ENCODE peak calls at places on chromosome 19, in eight cellular contexts. I is GM13977, Q is BJ, K is heart left ventricle, N is fibroblast of lung, Z is glutamatergic neuron, F is neural progenitor cell, C is A549. O is an unnamed sample.
A peak's percentile ranks its signal among the peaks of the same experiment; 100 is the strongest.

GRCh38 chr19:8120636-8121480 is 28.5 kb downstream of the FBN3 start:
- DNase-seq in N (no peak), I (no peak), Q (no peak), Z (no peak), C (no peak), F (no peak), K (no peak), O (no peak)

GRCh38 chr19:38544569-38545315 is 73.0 kb downstream of the MAP4K1 start:
- DNase-seq in K (no peak), I (no peak), Z (no peak), C (no peak), Q (no peak), F (peak; percentile 64), N (peak; percentile 7), O (no peak)

GRCh38 chr19:737591-738093 is 13.3 kb upstream of the MISP start:
- DNase-seq in Q (no peak), K (no peak), I (peak; percentile 88), F (peak; percentile 63), Z (peak; percentile 76), N (peak; percentile 16), C (peak; percentile 55), O (peak; percentile 67)

GRCh38 chr19:8585894-8586750 is 8.9 kb upstream of the MYO1F start:
- DNase-seq in K (no peak), C (no peak), Q (no peak), F (peak; percentile 90), N (peak; percentile 36), I (peak; percentile 70), Z (peak; percentile 88), O (peak; percentile 63)

GRCh38 chr19:1591421-1592022 is 1.1 kb downstream of the MBD3 start:
- DNase-seq in I (no peak), N (no peak), Z (no peak), C (no peak), Q (no peak), F (peak; percentile 65), K (no peak), O (no peak)

GRCh38 chr19:38464421-38465082 is 31.1 kb downstream of the RYR1 start:
- DNase-seq in Q (no peak), I (no peak), N (no peak), C (no peak), F (no peak), Z (no peak), K (no peak), O (no peak)

GRCh38 chr19:18476507-18477041 is 38.6 kb upstream of the ISYNA1 start:
- DNase-seq in Q (no peak), K (no peak), F (no peak), Z (no peak), N (no peak), C (no peak), I (no peak), O (no peak)

GRCh38 chr19:3518669-3519068 is 12.6 kb downstream of the FZR1 start:
- DNase-seq in Q (no peak), I (no peak), C (no peak), Z (no peak), N (no peak), K (no peak), F (no peak), O (no peak)

GRCh38 chr19:51026554-51026831 is at the start of gene KLK11:
- DNase-seq in I (no peak), Z (no peak), C (no peak), N (no peak), Q (no peak), K (no peak), F (no peak), O (no peak)

GRCh38 chr19:13079542-13079986 is 23.1 kb downstream of the LYL1 start:
- DNase-seq in F (no peak), C (no peak), Q (peak; percentile 70), N (peak; percentile 63), I (no peak), Z (peak; percentile 50), K (peak; percentile 66), O (no peak)

GRCh38 chr19:3284759-3285646 is 60.5 kb downstream of the CELF5 start:
- DNase-seq in Q (no peak), N (peak; percentile 25), C (peak; percentile 56), K (no peak), F (peak; percentile 97), Z (peak; percentile 86), I (peak; percentile 89), O (peak; percentile 96)

GRCh38 chr19:8257052-8257443 is 47.9 kb downstream of the CERS4 start:
- DNase-seq in Q (no peak), N (no peak), F (no peak), I (no peak), C (no peak), K (no peak), Z (no peak), O (no peak)

GRCh38 chr19:38062959-38063786 is 156.2 kb downstream of the SIPA1L3 start:
- DNase-seq in N (peak; percentile 43), Z (peak; percentile 57), F (peak; percentile 38), K (no peak), I (no peak), C (no peak), Q (no peak), O (no peak)

GRCh38 chr19:50959731-50960500 is 7.1 kb upstream of the KLK5 start:
- DNase-seq in F (no peak), N (no peak), Z (no peak), Q (no peak), I (no peak), K (no peak), C (no peak), O (no peak)

GRCh38 chr19:16436780-16437179 is 35.0 kb downstream of the EPS15L1 start:
- DNase-seq in Z (no peak), Q (no peak), K (no peak), N (peak; percentile 11), F (no peak), I (no peak), C (no peak), O (no peak)

GRCh38 chr19:35592226-35592625 is 6.3 kb downstream of the PMIS2 start:
- DNase-seq in Q (no peak), N (peak; percentile 16), Z (peak; percentile 19), F (peak; percentile 76), C (peak; percentile 62), I (peak; percentile 72), K (no peak), O (peak; percentile 55)

GRCh38 chr19:16561382-16561781 is 10.8 kb downstream of the SLC35E1 start:
- DNase-seq in N (no peak), K (no peak), Q (no peak), C (no peak), F (no peak), Z (no peak), I (no peak), O (no peak)

GRCh38 chr19:17109962-17110598 is 34.5 kb downstream of the MYO9B start:
- DNase-seq in C (no peak), F (no peak), Q (no peak), K (peak; percentile 66), N (no peak), Z (no peak), I (peak; percentile 90), O (peak; percentile 58)

GRCh38 chr19:3189702-3190469 is 4.2 kb downstream of the NCLN start:
- DNase-seq in I (no peak), Z (no peak), K (no peak), C (no peak), N (no peak), Q (no peak), F (no peak), O (no peak)

GRCh38 chr19:1418494-1418775 is 11.0 kb downstream of the DAZAP1 start:
- DNase-seq in Z (no peak), Q (no peak), I (no peak), F (no peak), C (no peak), N (no peak), K (no peak), O (no peak)

GRCh38 chr19:15864824-15865223 is 33.0 kb downstream of the CYP4F2 start:
- DNase-seq in I (no peak), C (no peak), F (no peak), Q (no peak), N (no peak), Z (no peak), K (no peak), O (no peak)

GRCh38 chr19:48102870-48103751 is 7.5 kb downstream of the PLA2G4C start:
- DNase-seq in C (peak; percentile 85), K (no peak), I (peak; percentile 69), N (peak; percentile 68), Q (no peak), Z (peak; percentile 33), F (peak; percentile 69), O (peak; percentile 45)

GRCh38 chr19:51131780-51132680 is 7.3 kb downstream of the SIGLEC9 start:
- DNase-seq in Q (no peak), F (peak; percentile 43), K (peak; percentile 61), N (no peak), Z (peak; percentile 69), C (no peak), I (no peak), O (peak; percentile 60)

GRCh38 chr19:50223439-50223716 is 20.0 kb downstream of the MYH14 start:
- DNase-seq in N (no peak), Q (no peak), F (no peak), K (no peak), I (no peak), C (no peak), Z (no peak), O (no peak)

GRCh38 chr19:45468159-45468651 is 409 bp downstream of the FOSB start:
- DNase-seq in C (no peak), I (no peak), Q (no peak), N (no peak), F (peak; percentile 68), Z (no peak), K (peak; percentile 35), O (peak; percentile 62)
- TF ChIP-seq CTCF in C (no peak), I (peak; percentile 12), Q (no peak), N (peak; percentile 10), F (no peak), Z (no peak), K (no peak), O (no peak)

GRCh38 chr19:46515879-46516350 is 20.2 kb upstream of the PNMA8B start:
- DNase-seq in Q (no peak), K (no peak), N (peak; percentile 36), Z (no peak), F (peak; percentile 57), C (peak; percentile 89), I (peak; percentile 69), O (peak; percentile 55)
- TF ChIP-seq CTCF in Q (peak; percentile 81), K (peak; percentile 56), N (peak; percentile 79), Z (peak; percentile 74), F (peak; percentile 74), C (peak; percentile 78), I (peak; percentile 50), O (peak; percentile 79)

GRCh38 chr19:5354403-5354802 is 13.8 kb upstream of the PTPRS start:
- DNase-seq in C (no peak), Q (no peak), I (peak; percentile 55), Z (peak; percentile 75), N (no peak), F (peak; percentile 39), K (no peak), O (peak; percentile 59)
- TF ChIP-seq CTCF in C (no peak), Q (peak; percentile 45), I (peak; percentile 51), Z (peak; percentile 26), N (peak; percentile 35), F (peak; percentile 40), K (no peak), O (peak; percentile 50)

DNA sequence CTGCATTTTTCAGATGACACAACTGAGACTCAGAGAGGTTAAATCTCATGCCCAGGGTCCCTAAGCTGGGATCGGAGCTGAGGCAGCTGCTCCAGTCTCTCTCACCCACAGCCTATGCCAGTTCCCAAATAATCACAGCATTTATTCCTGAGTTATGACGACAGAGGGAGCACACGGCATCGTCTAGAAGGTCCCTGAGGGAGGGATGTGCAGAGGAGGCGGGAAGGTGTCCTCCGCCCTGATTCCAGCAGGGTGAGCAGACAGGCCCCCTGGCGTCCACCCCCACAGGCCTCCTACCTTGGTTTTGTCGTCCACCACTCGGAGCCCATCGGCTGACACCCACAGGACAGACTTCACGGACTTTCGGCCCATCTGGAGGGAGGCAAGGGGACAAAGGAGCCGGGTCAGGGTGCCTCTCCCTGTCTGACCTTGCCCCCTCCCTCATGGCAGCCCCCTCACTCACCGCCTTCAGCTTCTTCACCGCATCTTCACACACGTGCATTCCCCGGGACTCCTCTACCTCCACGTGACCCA is 8.0 kb downstream of the NUMBL start:
- DNase-seq in N (no peak), C (no peak), K (no peak), Z (no peak), Q (no peak), F (no peak), I (no peak), O (no peak)
- TF ChIP-seq CTCF in N (no peak), C (no peak), K (no peak), Z (no peak), Q (no peak), F (no peak), I (no peak), O (no peak)